ENCODE peak calls at places on chromosomes 1 and 21, in seven cellular contexts. Z is mesendoderm, T is H9, R is IMR-90, D is neuronal stem cell, F is mesenchymal stem cell, B is H1. X is an unnamed sample.

GRCh38 chr1:30758785-30759380 is 1.3 kb upstream of the LAPTM5 start:
- DNase-seq in Z (peak; percentile 71), T (no peak), R (no peak), D (no peak), F (peak; percentile 37), B (no peak), X (no peak)

GRCh38 chr1:89603651-89604413 is 29.1 kb upstream of the LRRC8C start:
- DNase-seq in Z (no peak), T (no peak), R (peak; percentile 62), D (no peak), F (no peak), B (no peak), X (no peak)

GRCh38 chr1:112702420-112703261 is 4.3 kb downstream of the RHOC start:
- DNase-seq in Z (no peak), T (no peak), R (no peak), D (no peak), F (no peak), B (no peak), X (no peak)

GRCh38 chr1:21935891-21936365 is 1.2 kb downstream of the HSPG2 start:
- DNase-seq in Z (peak; percentile 60), T (no peak), R (no peak), D (no peak), F (peak; percentile 35), B (no peak), X (peak; percentile 30)

GRCh38 chr1:180248731-180249681 is 18.9 kb downstream of the LHX4 start:
- DNase-seq in Z (peak; percentile 73), T (peak; percentile 80), R (no peak), D (no peak), F (no peak), B (no peak), X (no peak)

GRCh38 chr1:10399487-10399917 is 638 bp downstream of the PGD start:
- DNase-seq in Z (no peak), T (no peak), R (peak; percentile 54), D (no peak), F (peak; percentile 65), B (no peak), X (no peak)

GRCh38 chr1:6303397-6304012 is 42.6 kb upstream of the GPR153 start:
- DNase-seq in Z (no peak), T (no peak), R (peak; percentile 4), D (no peak), F (no peak), B (no peak), X (no peak)

GRCh38 chr1:220958234-220958633 is 79.0 kb downstream of the HLX start:
- DNase-seq in Z (no peak), T (no peak), R (no peak), D (no peak), F (no peak), B (no peak), X (no peak)

GRCh38 chr1:145992502-145992936 is 3.9 kb downstream of the TXNIP start:
- DNase-seq in Z (no peak), T (no peak), R (no peak), D (no peak), F (no peak), B (no peak), X (no peak)

GRCh38 chr1:9718006-9718680 is 66.6 kb downstream of the PIK3CD start:
- DNase-seq in Z (no peak), T (no peak), R (no peak), D (no peak), F (no peak), B (no peak), X (no peak)

GRCh38 chr1:10943991-10944730 is 68.3 kb upstream of the TARDBP start:
- DNase-seq in Z (no peak), T (no peak), R (no peak), D (no peak), F (peak; percentile 21), B (no peak), X (no peak)

GRCh38 chr1:53340660-53341520 is 13.0 kb upstream of the LRP8 start:
- DNase-seq in Z (no peak), T (peak; percentile 3), R (no peak), D (no peak), F (no peak), B (no peak), X (no peak)

GRCh38 chr1:68421350-68421749 is 28.4 kb downstream of the RPE65 start:
- DNase-seq in Z (no peak), T (no peak), R (no peak), D (no peak), F (no peak), B (no peak), X (no peak)

GRCh38 chr1:162292422-162292849 is 84.2 kb downstream of the SPATA46 start:
- DNase-seq in Z (peak; percentile 88), T (no peak), R (peak; percentile 7), D (no peak), F (peak; percentile 16), B (no peak), X (peak; percentile 69)

GRCh38 chr1:43875327-43875726 is 58.3 kb upstream of the ARTN start:
- DNase-seq in Z (peak; percentile 33), T (no peak), R (no peak), D (no peak), F (no peak), B (no peak), X (peak; percentile 37)

GRCh38 chr1:68322096-68322495 is 89.8 kb upstream of the WLS start:
- DNase-seq in Z (no peak), T (no peak), R (no peak), D (no peak), F (no peak), B (no peak), X (peak; percentile 28)

GRCh38 chr1:224644553-224645154 is 28.5 kb downstream of the CNIH3 start:
- DNase-seq in Z (peak; percentile 84), T (peak; percentile 77), R (peak; percentile 55), D (peak; percentile 43), F (peak; percentile 56), B (peak; percentile 41), X (peak; percentile 48)

GRCh38 chr1:170533331-170533730 is 1.4 kb downstream of the GORAB start:
- DNase-seq in Z (no peak), T (no peak), R (peak; percentile 70), D (no peak), F (peak; percentile 54), B (no peak), X (peak; percentile 8)

GRCh38 chr1:60129916-60130315 is 56.3 kb upstream of the C1orf87 start:
- DNase-seq in Z (peak; percentile 44), T (no peak), R (no peak), D (no peak), F (no peak), B (no peak), X (no peak)

GRCh38 chr1:91884459-91885290 is 1.3 kb downstream of the TGFBR3 start:
- DNase-seq in Z (peak; percentile 27), T (peak; percentile 45), R (peak; percentile 24), D (peak; percentile 20), F (peak; percentile 38), B (no peak), X (no peak)

GRCh38 chr1:11158291-11158690 is 30.9 kb upstream of the ANGPTL7 start:
- DNase-seq in Z (no peak), T (no peak), R (no peak), D (no peak), F (no peak), B (no peak), X (no peak)

GRCh38 chr21:21163904-21164303 is 165.7 kb downstream of the NCAM2 start:
- DNase-seq in Z (peak; percentile 57), T (no peak), R (peak; percentile 82), D (peak; percentile 31), F (peak; percentile 74), B (no peak), X (peak; percentile 34)

GRCh38 chr1:81682490-81682889 is 118.2 kb upstream of the ADGRL2 start:
- DNase-seq in Z (peak; percentile 92), T (peak; percentile 39), R (peak; percentile 39), D (no peak), F (no peak), B (peak; percentile 51), X (no peak)

GRCh38 chr1:20028726-20029125 is 41.3 kb upstream of the PLA2G5 start:
- DNase-seq in Z (no peak), T (no peak), R (no peak), D (no peak), F (no peak), B (no peak), X (no peak)

DNA sequence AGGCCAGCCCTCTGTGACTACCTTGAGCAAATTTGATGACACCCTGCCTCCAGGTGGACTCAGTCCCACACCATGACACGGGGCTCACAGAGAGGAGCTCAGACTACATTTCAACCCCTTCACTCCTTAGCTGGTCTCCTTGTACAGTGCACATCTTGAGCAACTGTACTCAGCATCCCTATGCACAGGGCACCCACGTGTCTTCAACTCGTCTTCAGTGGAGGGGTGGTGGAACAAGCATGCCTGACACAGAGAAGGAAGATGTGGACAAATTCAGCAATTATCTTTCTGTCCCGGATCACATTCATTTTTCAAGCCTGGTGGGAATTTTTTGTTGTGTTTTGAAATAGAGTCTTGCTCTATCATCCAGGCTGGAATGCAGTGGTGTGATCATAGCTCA is 213.7 kb downstream of the KAZN start:
- DNase-seq in Z (no peak), T (no peak), R (no peak), D (no peak), F (no peak), B (no peak), X (peak; percentile 13)
- H2BK120ac ChIP-seq in Z (no peak overlapping the region), T (no peak overlapping the region), R (no peak overlapping the region), D (no peak overlapping the region), F (no peak overlapping the region), B (no peak overlapping the region), X (no peak overlapping the region)

DNA sequence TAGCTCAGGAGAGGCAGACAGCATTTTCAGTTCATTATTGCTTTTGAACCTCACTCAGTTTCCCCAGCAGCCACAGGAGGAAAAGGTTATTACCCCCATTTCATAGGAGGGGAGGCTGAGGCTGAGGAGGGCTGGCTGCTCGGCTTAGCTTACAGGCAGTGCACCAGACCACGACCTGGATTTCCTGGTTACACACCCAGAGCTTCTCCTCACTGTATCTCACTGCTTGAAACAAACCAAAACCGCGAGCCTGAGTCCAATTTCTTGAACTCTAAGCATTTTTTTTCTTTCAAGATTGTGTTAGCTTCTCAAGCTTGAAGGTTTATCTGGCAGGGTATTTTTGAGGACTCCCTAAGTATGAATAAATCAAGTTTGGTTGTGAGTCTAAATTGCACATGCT is 188.9 kb upstream of the EDN2 start:
- DNase-seq in Z (no peak), T (no peak), R (peak; percentile 64), D (no peak), F (no peak), B (no peak), X (no peak)
- H2BK120ac ChIP-seq in Z (no peak overlapping the region), T (no peak overlapping the region), R (peak overlapping the region; percentile 81), D (no peak overlapping the region), F (no peak overlapping the region), B (no peak overlapping the region), X (no peak overlapping the region)

DNA sequence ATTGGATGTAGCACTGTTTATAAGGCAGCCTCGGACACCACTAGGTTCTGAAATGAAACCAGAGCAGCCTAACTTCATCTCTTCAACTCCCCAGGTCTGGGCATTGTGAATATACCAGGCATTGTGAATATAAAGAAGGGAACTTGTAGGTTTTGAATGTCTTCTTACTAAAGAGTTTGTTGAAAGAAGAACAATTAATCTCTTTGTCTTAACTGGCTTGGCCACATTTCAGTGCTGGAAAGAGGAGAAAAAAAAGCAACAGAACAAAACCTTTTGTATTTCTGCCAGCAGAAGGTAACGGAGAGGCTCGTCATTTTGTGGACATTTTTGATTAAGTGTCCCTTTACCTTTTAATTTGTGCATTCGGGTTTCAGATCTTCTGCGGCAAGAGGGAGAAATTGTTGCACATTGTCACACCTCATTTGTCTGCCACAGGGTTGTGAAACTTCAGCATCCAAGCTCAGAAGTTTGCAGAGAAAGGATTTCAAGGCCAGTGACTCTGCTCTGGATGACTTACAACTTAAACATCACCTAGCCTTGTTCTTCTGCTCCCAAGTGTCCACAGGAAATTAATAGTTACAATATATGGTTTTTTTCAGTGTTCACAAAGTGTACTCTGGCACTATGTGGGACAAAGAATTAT is 158.3 kb downstream of the KAZN start:
- DNase-seq in Z (no peak), T (no peak), R (peak; percentile 31), D (no peak), F (no peak), B (no peak), X (no peak)
- H2BK120ac ChIP-seq in Z (no peak overlapping the region), T (no peak overlapping the region), R (no peak overlapping the region), D (no peak overlapping the region), F (no peak overlapping the region), B (peak overlapping the region; percentile 10), X (no peak overlapping the region)

GRCh38 chr1:77406661-77407060 is 124.8 kb downstream of the AK5 start:
- DNase-seq in Z (no peak), T (no peak), R (peak; percentile 11), D (no peak), F (peak; percentile 14), B (no peak), X (no peak)
- H2BK120ac ChIP-seq in Z (no peak overlapping the region), T (no peak overlapping the region), R (peak overlapping the region; percentile 47), D (no peak overlapping the region), F (no peak overlapping the region), B (no peak overlapping the region), X (no peak overlapping the region)